ENCODE peak calls at places on chromosome 14, in seven cellular contexts. One of them, this sample, is unnamed.
A peak's percentile ranks its signal among the peaks of the same experiment; 100 is the strongest.

GRCh38 chr14:39755269-39755878 is 323.1 kb upstream of the FBXO33 start:
- DNase-seq in HCT116: no peak
- DNase-seq in stomach: no peak
- DNase-seq in body of pancreas: no peak
- DNase-seq in testis: no peak
- DNase-seq in ovary: no peak
- DNase-seq in H1: no peak
- DNase-seq in this sample: no peak

GRCh38 chr14:77007975-77008421 is 20.5 kb downstream of the IRF2BPL start:
- DNase-seq in testis: no peak
- DNase-seq in stomach: peak; percentile 96
- DNase-seq in ovary: no peak
- DNase-seq in H1: no peak
- DNase-seq in HCT116: no peak
- DNase-seq in body of pancreas: peak; percentile 99
- DNase-seq in this sample: peak; percentile 70

GRCh38 chr14:104398656-104399055 is 180.9 kb upstream of the C14orf180 start:
- DNase-seq in H1: no peak
- DNase-seq in testis: no peak
- DNase-seq in HCT116: no peak
- DNase-seq in stomach: no peak
- DNase-seq in ovary: no peak
- DNase-seq in body of pancreas: no peak
- DNase-seq in this sample: no peak

GRCh38 chr14:99177046-99177655 is 94.8 kb downstream of the BCL11B start:
- DNase-seq in testis: no peak
- DNase-seq in H1: no peak
- DNase-seq in ovary: no peak
- DNase-seq in HCT116: no peak
- DNase-seq in body of pancreas: no peak
- DNase-seq in stomach: no peak
- DNase-seq in this sample: no peak

GRCh38 chr14:84750763-84751554 is 779.0 kb upstream of the FLRT2 start:
- DNase-seq in body of pancreas: no peak
- DNase-seq in stomach: no peak
- DNase-seq in H1: no peak
- DNase-seq in testis: no peak
- DNase-seq in ovary: no peak
- DNase-seq in HCT116: no peak
- DNase-seq in this sample: no peak

GRCh38 chr14:66074546-66074945 is 411.6 kb upstream of the CCDC196 start:
- DNase-seq in ovary: no peak
- DNase-seq in HCT116: no peak
- DNase-seq in H1: no peak
- DNase-seq in body of pancreas: no peak
- DNase-seq in testis: no peak
- DNase-seq in stomach: no peak
- DNase-seq in this sample: no peak

GRCh38 chr14:75972729-75973480 is 8.9 kb downstream of the TGFB3 start:
- DNase-seq in HCT116: no peak
- DNase-seq in testis: no peak
- DNase-seq in body of pancreas: no peak
- DNase-seq in ovary: no peak
- DNase-seq in stomach: no peak
- DNase-seq in H1: no peak
- DNase-seq in this sample: no peak

GRCh38 chr14:46820291-46820690 is 168.7 kb upstream of the RPL10L start:
- DNase-seq in stomach: no peak
- DNase-seq in ovary: no peak
- DNase-seq in testis: peak; percentile 63
- DNase-seq in H1: no peak
- DNase-seq in HCT116: no peak
- DNase-seq in body of pancreas: no peak
- DNase-seq in this sample: no peak

GRCh38 chr14:50232276-50232642 is 881 bp upstream of the SOS2 start:
- DNase-seq in body of pancreas: no peak
- DNase-seq in H1: no peak
- DNase-seq in stomach: no peak
- DNase-seq in HCT116: no peak
- DNase-seq in ovary: no peak
- DNase-seq in testis: peak; percentile 34
- DNase-seq in this sample: no peak

GRCh38 chr14:92945959-92946846 is 23.3 kb downstream of the CHGA start:
- DNase-seq in ovary: peak; percentile 53
- DNase-seq in body of pancreas: peak; percentile 72
- DNase-seq in testis: peak; percentile 75
- DNase-seq in H1: no peak
- DNase-seq in HCT116: peak; percentile 51
- DNase-seq in stomach: peak; percentile 91
- DNase-seq in this sample: peak; percentile 70

GRCh38 chr14:91924871-91925726 is 22.4 kb downstream of the FBLN5 start:
- DNase-seq in stomach: no peak
- DNase-seq in ovary: no peak
- DNase-seq in HCT116: no peak
- DNase-seq in body of pancreas: no peak
- DNase-seq in testis: peak; percentile 48
- DNase-seq in H1: no peak
- DNase-seq in this sample: peak; percentile 68

GRCh38 chr14:93716410-93717221 is 71.7 kb downstream of the PRIMA1 start:
- DNase-seq in testis: no peak
- DNase-seq in stomach: no peak
- DNase-seq in body of pancreas: no peak
- DNase-seq in ovary: no peak
- DNase-seq in HCT116: no peak
- DNase-seq in H1: no peak
- DNase-seq in this sample: no peak

GRCh38 chr14:105448706-105449111 is 25.9 kb upstream of the CRIP2 start:
- DNase-seq in stomach: peak; percentile 78
- DNase-seq in HCT116: no peak
- DNase-seq in body of pancreas: peak; percentile 75
- DNase-seq in H1: peak; percentile 21
- DNase-seq in ovary: peak; percentile 66
- DNase-seq in testis: peak; percentile 73
- DNase-seq in this sample: peak; percentile 76

GRCh38 chr14:56794088-56794556 is 16.2 kb downstream of the OTX2 start:
- DNase-seq in testis: peak; percentile 67
- DNase-seq in stomach: no peak
- DNase-seq in H1: no peak
- DNase-seq in ovary: no peak
- DNase-seq in body of pancreas: no peak
- DNase-seq in HCT116: no peak
- DNase-seq in this sample: no peak

DNA sequence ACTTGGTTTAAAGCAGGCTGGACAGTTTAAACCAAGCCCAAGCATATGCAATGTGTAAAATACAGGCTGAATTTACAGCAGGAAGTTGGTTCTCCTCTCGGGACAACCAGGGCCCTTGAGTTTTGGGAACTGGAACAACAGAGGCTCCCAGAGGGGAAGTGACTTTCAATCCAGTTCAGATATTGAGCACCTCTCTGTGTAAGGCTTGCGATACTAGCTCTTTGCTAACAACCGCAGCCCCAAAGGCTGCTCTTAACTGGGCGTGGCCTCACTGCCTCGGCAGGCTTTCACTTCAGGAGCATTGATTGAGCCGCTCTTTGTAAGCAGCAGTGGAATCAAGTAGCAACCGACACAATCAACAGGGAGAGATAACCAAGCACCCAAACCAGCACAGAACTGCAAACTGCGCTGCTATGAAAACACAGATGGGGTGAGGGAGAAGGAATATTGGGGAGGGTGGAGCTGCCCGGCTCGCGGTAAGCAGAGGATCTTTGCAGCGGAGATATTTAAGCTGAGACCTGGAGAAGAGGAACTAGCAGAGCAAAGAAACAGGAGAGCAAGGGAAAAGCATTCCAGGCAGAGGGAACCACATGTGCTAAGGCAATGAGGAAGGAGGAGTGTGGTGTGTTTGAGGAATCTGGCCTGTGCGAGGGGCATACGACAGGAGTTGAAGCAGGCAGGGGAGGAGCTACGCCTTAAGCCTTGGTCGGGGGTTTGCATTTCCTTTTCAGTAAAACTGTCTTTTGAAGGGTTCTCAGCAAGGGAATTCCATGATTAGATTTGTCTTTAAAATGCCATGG is 17.3 kb upstream of the YY1 start:
- DNase-seq in stomach: peak; percentile 79
- DNase-seq in body of pancreas: peak; percentile 66
- DNase-seq in ovary: peak; percentile 36
- DNase-seq in testis: peak; percentile 63
- DNase-seq in HCT116: no peak
- DNase-seq in H1: no peak
- DNase-seq in this sample: no peak
- TF ChIP-seq POLR2A in stomach: no peak
- TF ChIP-seq POLR2A in body of pancreas: no peak
- TF ChIP-seq POLR2A in ovary: no peak
- TF ChIP-seq POLR2A in testis: no peak
- TF ChIP-seq POLR2A in HCT116: no peak
- TF ChIP-seq POLR2A in H1: no peak
- TF ChIP-seq POLR2A in this sample: no peak

DNA sequence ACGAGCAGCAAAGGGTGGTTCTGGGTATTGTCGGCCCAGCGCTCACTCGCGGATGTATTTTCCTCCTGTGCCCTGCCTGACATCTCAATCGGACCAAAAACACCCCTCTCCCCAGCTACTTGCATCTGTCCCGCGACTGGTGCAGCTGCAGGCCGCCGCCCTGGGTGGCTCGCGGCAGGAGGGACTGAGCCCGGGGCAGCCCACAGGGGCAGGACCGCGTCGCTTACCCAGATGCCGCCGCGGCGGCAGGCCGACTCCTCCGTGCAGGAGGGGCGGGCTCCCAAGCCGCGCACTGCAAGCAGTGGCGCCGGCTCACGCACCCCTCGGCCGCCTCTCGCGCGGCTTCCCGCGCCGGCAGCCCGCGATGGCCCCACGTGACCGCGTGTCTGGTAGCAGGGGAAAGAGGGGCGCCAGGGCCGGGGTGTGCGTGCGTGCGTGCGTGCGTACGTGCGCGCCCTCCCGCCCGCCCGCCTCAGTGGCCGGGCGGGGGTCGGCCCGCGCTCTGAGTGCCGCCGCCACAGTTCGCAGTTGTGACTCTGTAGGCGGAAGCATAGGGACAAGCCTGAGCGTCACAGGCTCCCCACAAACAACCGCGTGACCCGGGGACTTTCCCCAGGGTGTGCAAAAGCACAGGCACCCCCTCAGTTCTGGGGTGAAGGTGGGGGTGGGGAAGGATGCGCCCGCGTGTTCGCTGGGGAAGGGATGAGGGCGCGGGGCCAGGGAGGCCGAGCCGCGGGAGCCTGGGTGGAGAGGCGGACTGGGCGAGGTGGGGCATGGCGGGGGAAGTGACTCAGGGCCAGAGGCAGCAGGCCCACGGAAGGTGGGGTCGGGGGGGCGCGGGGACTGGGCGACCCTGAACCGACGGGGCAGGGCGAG is at the start of gene ZBTB25:
- DNase-seq in H1: peak; percentile 78
- DNase-seq in testis: peak; percentile 95
- DNase-seq in HCT116: peak; percentile 90
- DNase-seq in body of pancreas: peak; percentile 91
- DNase-seq in stomach: peak; percentile 89
- DNase-seq in ovary: peak; percentile 88
- DNase-seq in this sample: peak; percentile 93
- H3K4me1 ChIP-seq in H1: peaks cover 2% of the 10 kb centered on the region
- H3K4me1 ChIP-seq in testis: peaks cover 39% of the 10 kb centered on the region
- H3K4me1 ChIP-seq in HCT116: peaks cover 30% of the 10 kb centered on the region
- H3K4me1 ChIP-seq in body of pancreas: peaks cover 57% of the 10 kb centered on the region
- H3K4me1 ChIP-seq in stomach: peaks cover 50% of the 10 kb centered on the region
- H3K4me1 ChIP-seq in ovary: peaks cover 10% of the 10 kb centered on the region
- H3K4me1 ChIP-seq in this sample: peaks cover 59% of the 10 kb centered on the region

GRCh38 chr14:59428581-59429012 is 36.6 kb downstream of the GPR135 start:
- DNase-seq in ovary: no peak
- DNase-seq in testis: peak; percentile 43
- DNase-seq in HCT116: no peak
- DNase-seq in stomach: no peak
- DNase-seq in H1: no peak
- DNase-seq in body of pancreas: no peak
- DNase-seq in this sample: no peak
- TF ChIP-seq CTCF in ovary: peak; percentile 41
- TF ChIP-seq CTCF in testis: peak; percentile 36
- TF ChIP-seq CTCF in HCT116: no peak
- TF ChIP-seq CTCF in stomach: no peak
- TF ChIP-seq CTCF in H1: no peak
- TF ChIP-seq CTCF in body of pancreas: no peak
- TF ChIP-seq CTCF in this sample: no peak

GRCh38 chr14:21256539-21257394 is 12.5 kb downstream of the HNRNPC start:
- DNase-seq in stomach: no peak
- DNase-seq in testis: no peak
- DNase-seq in body of pancreas: no peak
- DNase-seq in HCT116: no peak
- DNase-seq in H1: no peak
- DNase-seq in ovary: no peak
- DNase-seq in this sample: no peak

GRCh38 chr14:21257395-21258193 is 11.6 kb downstream of the HNRNPC start:
- DNase-seq in testis: no peak
- DNase-seq in H1: no peak
- DNase-seq in ovary: no peak
- DNase-seq in stomach: no peak
- DNase-seq in HCT116: no peak
- DNase-seq in body of pancreas: no peak
- DNase-seq in this sample: no peak

GRCh38 chr14:21258194-21258888 is 10.9 kb downstream of the HNRNPC start:
- DNase-seq in HCT116: no peak
- DNase-seq in ovary: no peak
- DNase-seq in H1: no peak
- DNase-seq in testis: no peak
- DNase-seq in stomach: no peak
- DNase-seq in body of pancreas: no peak
- DNase-seq in this sample: no peak

GRCh38 chr14:21261824-21262223 is 7.4 kb downstream of the HNRNPC start:
- DNase-seq in ovary: no peak
- DNase-seq in stomach: no peak
- DNase-seq in H1: no peak
- DNase-seq in body of pancreas: no peak
- DNase-seq in HCT116: no peak
- DNase-seq in testis: no peak
- DNase-seq in this sample: no peak

DNA sequence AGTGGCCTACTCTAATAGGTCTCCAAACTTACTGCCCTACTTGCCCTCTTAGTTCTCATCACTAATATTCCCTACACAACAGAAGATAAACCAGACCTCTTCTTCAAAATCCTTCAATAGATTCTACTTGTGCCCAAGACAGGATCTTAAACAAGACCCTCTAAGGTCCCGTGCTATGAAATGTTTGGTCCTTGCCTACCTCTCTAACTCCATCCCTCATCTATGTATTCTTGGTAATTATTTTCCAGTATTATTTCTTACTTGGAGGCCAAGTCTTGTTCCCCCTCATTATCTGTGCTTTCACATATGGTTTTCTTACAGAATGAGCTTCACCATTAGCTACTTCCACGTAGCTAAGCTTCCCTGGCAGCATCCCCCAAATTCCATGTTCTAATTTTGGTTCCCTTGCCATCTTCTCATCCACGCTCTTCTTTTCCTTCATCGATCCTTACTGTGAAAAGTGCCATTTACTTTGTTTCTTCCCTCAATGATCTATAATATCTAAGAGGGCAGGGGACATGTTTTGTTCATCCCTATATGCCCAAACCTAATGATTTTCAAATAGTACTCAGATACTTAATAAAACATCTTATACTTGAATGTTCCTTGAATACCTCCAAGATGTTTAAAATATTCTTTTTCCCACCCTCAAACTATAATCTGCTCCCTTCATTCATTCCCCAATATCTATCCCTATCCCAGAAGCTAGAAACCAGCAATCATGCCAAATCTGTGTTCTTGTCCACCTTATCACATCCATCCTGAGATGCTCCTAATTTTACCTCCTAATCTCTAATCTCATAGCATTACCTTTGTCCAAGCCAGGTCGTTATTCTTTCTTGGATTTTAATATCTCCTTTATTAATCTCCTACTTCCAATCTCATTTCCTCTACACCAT is 10.1 kb downstream of the HNRNPC start:
- DNase-seq in testis: no peak
- DNase-seq in HCT116: no peak
- DNase-seq in stomach: no peak
- DNase-seq in H1: no peak
- DNase-seq in body of pancreas: no peak
- DNase-seq in ovary: no peak
- DNase-seq in this sample: no peak
- TF ChIP-seq POLR2A in testis: no peak
- TF ChIP-seq POLR2A in HCT116: no peak
- TF ChIP-seq POLR2A in stomach: no peak
- TF ChIP-seq POLR2A in H1: peak; percentile 75
- TF ChIP-seq POLR2A in body of pancreas: no peak
- TF ChIP-seq POLR2A in ovary: no peak
- TF ChIP-seq POLR2A in this sample: no peak